ENCODE peak calls at places on chromosomes 13 and 19, in ten cellular contexts. S is kidney tubule cell; K is RPMI7951; O is stomach; F is GOT3; J is ascending aorta; T is stimulated activated CD4-positive, alpha-beta T cell treated with anti-CD3 and anti-CD28 coated beads, Interleukin-15, amount 100 ng/mL, for 1 hour; A is NCI-H2029 treated with DMSO at 0.1 percent for 48 hours; W is pulmonary artery endothelial cell; U is left colon. Z is an unnamed sample.

GRCh38 chr13:28031220-28031903 is 42.9 kb upstream of the URAD start:
- DNase-seq in S (no peak), K (no peak), O (no peak), F (no peak), J (no peak), T (no peak), A (no peak), W (no peak), U (peak), Z (no peak)

GRCh38 chr19:53865523-53865917 is 2.2 kb upstream of the MYADM start:
- DNase-seq in S (no peak), K (no peak), O (no peak), F (no peak), J (no peak), T (no peak), A (no peak), W (no peak), U (no peak), Z (no peak)

GRCh38 chr13:42211704-42212103 is 60.2 kb upstream of the AKAP11 start:
- DNase-seq in S (peak), K (peak), O (no peak), F (no peak), J (no peak), T (no peak), A (no peak), W (no peak), U (no peak), Z (no peak)

GRCh38 chr19:21151460-21151859 is 9.6 kb downstream of the ZNF431 start:
- DNase-seq in S (no peak), K (no peak), O (no peak), F (no peak), J (no peak), T (no peak), A (no peak), W (no peak), U (no peak), Z (no peak)

GRCh38 chr19:49835562-49835961 is 15.4 kb upstream of the PTOV1 start:
- DNase-seq in S (no peak), K (no peak), O (no peak), F (no peak), J (no peak), T (no peak), A (no peak), W (no peak), U (no peak), Z (no peak)

GRCh38 chr13:95298169-95298940 is 2.9 kb downstream of the ABCC4 start:
- DNase-seq in S (no peak), K (no peak), O (no peak), F (no peak), J (no peak), T (no peak), A (no peak), W (no peak), U (no peak), Z (no peak)

GRCh38 chr19:54414156-54414555 is 1.1 kb upstream of the TTYH1 start:
- DNase-seq in S (no peak), K (no peak), O (no peak), F (no peak), J (no peak), T (no peak), A (no peak), W (no peak), U (no peak), Z (no peak)

GRCh38 chr13:70723732-70724131 is 615.5 kb upstream of the KLHL1 start:
- DNase-seq in S (no peak), K (no peak), O (no peak), F (no peak), J (no peak), T (no peak), A (no peak), W (no peak), U (no peak), Z (no peak)

GRCh38 chr13:51844862-51845573 is at the start of gene TMEM272:
- DNase-seq in S (peak), K (peak), O (peak), F (peak), J (no peak), T (no peak), A (peak), W (no peak), U (peak), Z (peak)

GRCh38 chr13:37870895-37871550 is 1.5 kb upstream of the TRPC4 start:
- DNase-seq in S (peak), K (peak), O (no peak), F (no peak), J (no peak), T (no peak), A (no peak), W (no peak), U (no peak), Z (no peak)

GRCh38 chr19:57317503-57317902 is 2.8 kb upstream of the ZNF543 start:
- DNase-seq in S (no peak), K (peak), O (no peak), F (no peak), J (no peak), T (no peak), A (no peak), W (no peak), U (no peak), Z (no peak)

GRCh38 chr13:108249150-108249549 is 20.4 kb upstream of the TNFSF13B start:
- DNase-seq in S (no peak), K (no peak), O (no peak), F (no peak), J (no peak), T (no peak), A (no peak), W (no peak), U (no peak), Z (no peak)

GRCh38 chr19:12997967-12998940 is 3.0 kb downstream of the NFIX start:
- DNase-seq in S (no peak), K (no peak), O (no peak), F (no peak), J (no peak), T (no peak), A (no peak), W (no peak), U (no peak), Z (no peak)

GRCh38 chr19:41373993-41374392 is 2.3 kb upstream of the TMEM91 start:
- DNase-seq in S (no peak), K (peak), O (peak), F (no peak), J (no peak), T (no peak), A (peak), W (peak), U (peak), Z (peak)

GRCh38 chr19:2221918-2222317 is 14.2 kb downstream of the PLEKHJ1 start:
- DNase-seq in S (no peak), K (no peak), O (no peak), F (no peak), J (no peak), T (no peak), A (no peak), W (no peak), U (no peak), Z (no peak)

GRCh38 chr13:82330499-82330898 is 1551.8 kb downstream of the SLITRK1 start:
- DNase-seq in S (peak), K (peak), O (no peak), F (no peak), J (no peak), T (no peak), A (no peak), W (no peak), U (no peak), Z (no peak)

GRCh38 chr13:23849670-23850069 is 39.5 kb downstream of the MIPEP start:
- DNase-seq in S (no peak), K (no peak), O (no peak), F (no peak), J (no peak), T (no peak), A (no peak), W (no peak), U (no peak), Z (no peak)

GRCh38 chr19:42143341-42144234 is 11.3 kb upstream of the POU2F2 start:
- DNase-seq in S (peak), K (peak), O (no peak), F (no peak), J (no peak), T (no peak), A (no peak), W (no peak), U (no peak), Z (no peak)

GRCh38 chr19:7670150-7670784 is 1.4 kb downstream of the RETN start:
- DNase-seq in S (no peak), K (no peak), O (no peak), F (no peak), J (no peak), T (no peak), A (no peak), W (no peak), U (no peak), Z (no peak)

GRCh38 chr19:50325310-50326100 is 3.7 kb downstream of the KCNC3 start:
- DNase-seq in S (peak), K (peak), O (peak), F (peak), J (no peak), T (peak), A (peak), W (no peak), U (peak), Z (peak)

GRCh38 chr19:47253467-47253881 is 2.9 kb upstream of the CCDC9 start:
- DNase-seq in S (peak), K (peak), O (no peak), F (no peak), J (no peak), T (no peak), A (no peak), W (no peak), U (no peak), Z (no peak)

GRCh38 chr19:28878862-28879566 is 333.9 kb downstream of the UQCRFS1 start:
- DNase-seq in S (peak), K (peak), O (peak), F (no peak), J (no peak), T (peak), A (peak), W (peak), U (peak), Z (peak)

GRCh38 chr19:47390533-47391488 is 28.5 kb downstream of the MEIS3 start:
- DNase-seq in S (no peak), K (peak), O (no peak), F (no peak), J (no peak), T (no peak), A (no peak), W (no peak), U (no peak), Z (no peak)

GRCh38 chr13:26663801-26664200 is 96.8 kb downstream of the GPR12 start:
- DNase-seq in S (peak), K (no peak), O (no peak), F (no peak), J (no peak), T (no peak), A (peak), W (no peak), U (no peak), Z (peak)

GRCh38 chr19:1364070-1364719 is 19.5 kb upstream of the NDUFS7 start:
- DNase-seq in S (no peak), K (no peak), O (no peak), F (no peak), J (no peak), T (no peak), A (no peak), W (no peak), U (no peak), Z (no peak)

GRCh38 chr19:14363203-14364097 is 17.8 kb upstream of the ADGRE5 start:
- DNase-seq in S (peak), K (peak), O (peak), F (no peak), J (peak), T (no peak), A (no peak), W (no peak), U (peak), Z (no peak)

GRCh38 chr13:97945342-97945741 is 8.1 kb upstream of the IPO5 start:
- DNase-seq in S (no peak), K (no peak), O (no peak), F (no peak), J (no peak), T (no peak), A (no peak), W (no peak), U (no peak), Z (no peak)

GRCh38 chr13:18964942-18965341 is 216.7 kb downstream of the TUBA3C start:
- DNase-seq in S (no peak), K (no peak), O (no peak), F (no peak), J (no peak), T (no peak), A (no peak), W (no peak), U (no peak), Z (no peak)

GRCh38 chr19:4581381-4582111 is 22.1 kb upstream of the SEMA6B start:
- DNase-seq in S (no peak), K (no peak), O (no peak), F (no peak), J (no peak), T (no peak), A (no peak), W (no peak), U (no peak), Z (no peak)

GRCh38 chr13:25371608-25372274 is at the start of gene ATP8A2:
- DNase-seq in S (no peak), K (no peak), O (no peak), F (no peak), J (no peak), T (no peak), A (no peak), W (no peak), U (no peak), Z (no peak)

GRCh38 chr19:45767881-45768643 is 990 bp downstream of the SIX5 start:
- DNase-seq in S (peak), K (peak), O (peak), F (no peak), J (no peak), T (no peak), A (no peak), W (no peak), U (peak), Z (no peak)

GRCh38 chr13:108961542-108962125 is 332.2 kb downstream of the MYO16 start:
- DNase-seq in S (peak), K (peak), O (no peak), F (no peak), J (no peak), T (no peak), A (peak), W (no peak), U (no peak), Z (peak)

GRCh38 chr19:18868380-18869230 is 27.4 kb downstream of the CERS1 start:
- DNase-seq in S (no peak), K (no peak), O (no peak), F (no peak), J (no peak), T (no peak), A (no peak), W (no peak), U (no peak), Z (no peak)

GRCh38 chr19:35006342-35006998 is 6.3 kb downstream of the GRAMD1A start:
- DNase-seq in S (peak), K (peak), O (peak), F (no peak), J (no peak), T (no peak), A (no peak), W (peak), U (peak), Z (no peak)

GRCh38 chr19:41479757-41480191 is 36.8 kb downstream of the ERICH4 start:
- DNase-seq in S (peak), K (peak), O (no peak), F (no peak), J (no peak), T (no peak), A (no peak), W (peak), U (no peak), Z (no peak)

GRCh38 chr19:43425567-43426392 is 11.1 kb downstream of the TEX101 start:
- DNase-seq in S (peak), K (peak), O (peak), F (no peak), J (no peak), T (no peak), A (peak), W (no peak), U (peak), Z (no peak)

Z was measured in NCI-H2107.